ENCODE peak calls at places on chromosomes 11 and 22, in seven cellular contexts. E is tibial nerve, I is cardiac fibroblast, P is stomach, Q is psoas muscle, O is keratinocyte, U is hepatocyte. A is an unnamed sample.

GRCh38 chr11:121757480-121758125 is 304.8 kb upstream of the SORL1-AS1 start:
- DNase-seq in I (no peak), U (peak), Q (no peak), O (no peak), P (no peak), E (no peak), A (no peak)

GRCh38 chr11:134879341-134879740 is 467.3 kb upstream of the B3GAT1 start:
- DNase-seq in I (no peak), P (no peak), O (no peak), E (no peak), Q (no peak), U (no peak), A (no peak)

GRCh38 chr11:69359735-69360470 is 65.9 kb downstream of the MYEOV start:
- DNase-seq in P (no peak), Q (no peak), U (no peak), O (no peak), I (peak), E (no peak), A (no peak)

GRCh38 chr11:35293034-35293433 is 126.3 kb downstream of the SLC1A2 start:
- DNase-seq in O (no peak), U (no peak), E (no peak), Q (no peak), I (no peak), P (no peak), A (no peak)

GRCh38 chr11:9263840-9264380 is 1.2 kb downstream of the DENND5A start:
- DNase-seq in P (no peak), Q (no peak), I (peak), O (no peak), U (no peak), E (no peak), A (no peak)

GRCh38 chr11:120288021-120288420 is 37.1 kb upstream of the TLCD5 start:
- DNase-seq in P (no peak), I (no peak), Q (no peak), O (no peak), U (no peak), E (no peak), A (no peak)

GRCh38 chr11:31421840-31422239 is 52.2 kb downstream of the DNAJC24 start:
- DNase-seq in O (no peak), U (no peak), I (no peak), P (no peak), Q (no peak), E (no peak), A (no peak)

GRCh38 chr11:12724301-12725046 is 50.3 kb downstream of the TEAD1 start:
- DNase-seq in O (peak), Q (peak), P (peak), U (peak), E (peak), I (peak), A (peak)

GRCh38 chr11:86919557-86920210 is 35.5 kb downstream of the FZD4 start:
- DNase-seq in Q (no peak), O (no peak), U (peak), E (peak), I (peak), P (no peak), A (no peak)

GRCh38 chr11:75916882-75917281 is 101.9 kb downstream of the UVRAG start:
- DNase-seq in I (no peak), P (no peak), O (no peak), Q (no peak), E (no peak), U (no peak), A (no peak)

GRCh38 chr11:27358306-27358705 is 4.7 kb downstream of the CCDC34 start:
- DNase-seq in I (peak), O (no peak), U (no peak), P (no peak), Q (no peak), E (no peak), A (no peak)

GRCh38 chr11:20599424-20600346 is at the start of gene SLC6A5:
- DNase-seq in Q (peak), I (peak), U (peak), P (no peak), E (no peak), O (no peak), A (no peak)

GRCh38 chr11:75386912-75387311 is 12.4 kb upstream of the RPS3 start:
- DNase-seq in U (peak), P (no peak), I (no peak), Q (no peak), E (no peak), O (no peak), A (peak)

GRCh38 chr11:135001581-135001980 is 589.5 kb upstream of the B3GAT1 start:
- DNase-seq in U (no peak), O (no peak), Q (no peak), I (no peak), E (no peak), P (no peak), A (no peak)

GRCh38 chr11:44621140-44621681 is 55.7 kb downstream of the CD82 start:
- DNase-seq in Q (peak), I (peak), O (no peak), E (peak), P (peak), U (peak), A (peak)

GRCh38 chr11:111983187-111983986 is 41.8 kb upstream of the DLAT start:
- DNase-seq in P (peak), U (peak), Q (no peak), O (no peak), I (peak), E (no peak), A (peak)

GRCh38 chr11:15288801-15289342 is 174.1 kb downstream of the INSC start:
- DNase-seq in I (no peak), U (no peak), E (no peak), P (no peak), O (no peak), Q (no peak), A (no peak)

GRCh38 chr11:120128392-120129172 is 9.3 kb downstream of the TRIM29 start:
- DNase-seq in U (peak), P (no peak), I (peak), O (no peak), Q (peak), E (peak), A (peak)

GRCh38 chr11:1077033-1077416 is 2.4 kb downstream of the MUC2 start:
- DNase-seq in Q (peak), U (no peak), E (no peak), O (no peak), I (no peak), P (no peak), A (no peak)

GRCh38 chr11:102495161-102496042 is 35.1 kb downstream of the MMP7 start:
- DNase-seq in E (no peak), O (no peak), Q (no peak), I (peak), U (peak), P (no peak), A (peak)

GRCh38 chr11:111604392-111605009 is 2.3 kb downstream of the SIK2 start:
- DNase-seq in E (peak), I (peak), U (peak), P (no peak), Q (no peak), O (no peak), A (no peak)

GRCh38 chr11:67082071-67082791 is 25.6 kb downstream of the RHOD start:
- DNase-seq in P (no peak), Q (no peak), I (peak), U (peak), E (no peak), O (no peak), A (peak)

GRCh38 chr11:6469599-6469998 is 4.1 kb downstream of the TRIM3 start:
- DNase-seq in I (no peak), Q (no peak), U (no peak), E (no peak), O (no peak), P (no peak), A (no peak)

GRCh38 chr11:108796551-108796950 is 131.7 kb downstream of the DDX10 start:
- DNase-seq in O (no peak), E (no peak), U (no peak), I (no peak), P (no peak), Q (no peak), A (no peak)

GRCh38 chr11:32200448-32200847 is 109.6 kb downstream of the RCN1 start:
- DNase-seq in E (no peak), Q (no peak), I (no peak), U (no peak), P (no peak), O (no peak), A (no peak)

GRCh38 chr22:40216041-40216756 is 38.5 kb downstream of the TNRC6B start:
- DNase-seq in O (no peak), Q (no peak), I (no peak), P (peak), U (no peak), E (no peak), A (peak)

GRCh38 chr22:31653944-31654343 is 8.1 kb downstream of the PISD start:
- DNase-seq in O (no peak), Q (no peak), E (no peak), I (no peak), P (no peak), U (no peak), A (no peak)

GRCh38 chr11:70233034-70233433 is 29.9 kb downstream of the FADD start:
- DNase-seq in U (no peak), O (no peak), Q (no peak), P (no peak), I (no peak), E (no peak), A (no peak)

GRCh38 chr11:123166095-123166559 is 28.9 kb downstream of the CLMP start:
- DNase-seq in Q (no peak), I (peak), O (no peak), P (no peak), E (peak), U (peak), A (peak)

GRCh38 chr22:19537941-19538488 is 13.8 kb upstream of the CLDN5 start:
- DNase-seq in Q (no peak), I (no peak), O (no peak), P (no peak), E (no peak), U (no peak), A (no peak)

GRCh38 chr11:78350646-78351165 is 66.9 kb downstream of the GAB2 start:
- DNase-seq in Q (no peak), I (peak), E (peak), O (no peak), P (no peak), U (no peak), A (no peak)

GRCh38 chr11:78351979-78352731 is 65.5 kb downstream of the GAB2 start:
- DNase-seq in U (peak), O (no peak), E (no peak), Q (no peak), P (no peak), I (no peak), A (no peak)

GRCh38 chr11:78350101-78350645 is 67.4 kb downstream of the GAB2 start:
- DNase-seq in U (peak), P (no peak), I (peak), Q (no peak), O (no peak), E (no peak), A (peak)

GRCh38 chr11:78349614-78350013 is 68.0 kb downstream of the GAB2 start:
- DNase-seq in I (peak), U (no peak), E (no peak), Q (no peak), O (no peak), P (no peak), A (no peak)

GRCh38 chr11:78351193-78351592 is 66.4 kb downstream of the GAB2 start:
- DNase-seq in I (no peak), Q (no peak), P (no peak), O (no peak), U (no peak), E (no peak), A (no peak)
- H3K4me3 ChIP-seq in I (no peak), Q (peak), P (peak), O (no peak), U (no peak), E (no peak), A (peak)

DNA sequence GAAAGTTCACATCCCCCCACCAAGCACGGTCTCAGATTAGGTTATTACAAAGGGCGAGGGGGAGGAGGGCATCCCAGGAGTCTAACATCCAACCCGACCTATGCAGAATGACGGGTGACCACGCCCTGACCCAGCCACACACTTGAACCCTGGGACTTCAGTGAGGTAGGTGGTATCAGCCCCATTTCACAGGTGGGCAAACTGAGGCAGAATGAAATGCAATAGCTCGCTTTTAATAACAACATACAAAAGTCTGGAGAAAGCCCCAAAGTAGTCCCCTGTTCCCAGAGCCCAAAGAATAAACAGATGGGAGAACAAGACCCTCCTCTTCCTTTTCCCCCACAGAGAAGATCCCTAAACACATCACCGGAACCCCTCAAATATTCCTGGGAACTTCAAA is 31.9 kb downstream of the NUP50 start:
- DNase-seq in Q (no peak), E (no peak), P (no peak), I (no peak), U (no peak), O (no peak), A (no peak)
- TF ChIP-seq CTCF in Q (no peak), E (no peak), P (no peak), I (no peak), U (no peak), O (no peak), A (no peak)

GRCh38 chr11:117200813-117201515 is 1.8 kb downstream of the TAGLN start:
- DNase-seq in U (no peak), I (peak), O (no peak), E (no peak), Q (no peak), P (no peak), A (no peak)

GRCh38 chr11:117203069-117203407 is 3.9 kb downstream of the TAGLN start:
- DNase-seq in O (no peak), I (peak), E (no peak), P (no peak), Q (no peak), U (no peak), A (no peak)

GRCh38 chr11:117201906-117202305 is 2.7 kb downstream of the TAGLN start:
- DNase-seq in O (no peak), I (peak), P (no peak), E (no peak), Q (no peak), U (no peak), A (no peak)

GRCh38 chr11:117201516-117201866 is 2.3 kb downstream of the TAGLN start:
- DNase-seq in E (no peak), Q (no peak), I (no peak), U (no peak), O (no peak), P (no peak), A (no peak)

DNA sequence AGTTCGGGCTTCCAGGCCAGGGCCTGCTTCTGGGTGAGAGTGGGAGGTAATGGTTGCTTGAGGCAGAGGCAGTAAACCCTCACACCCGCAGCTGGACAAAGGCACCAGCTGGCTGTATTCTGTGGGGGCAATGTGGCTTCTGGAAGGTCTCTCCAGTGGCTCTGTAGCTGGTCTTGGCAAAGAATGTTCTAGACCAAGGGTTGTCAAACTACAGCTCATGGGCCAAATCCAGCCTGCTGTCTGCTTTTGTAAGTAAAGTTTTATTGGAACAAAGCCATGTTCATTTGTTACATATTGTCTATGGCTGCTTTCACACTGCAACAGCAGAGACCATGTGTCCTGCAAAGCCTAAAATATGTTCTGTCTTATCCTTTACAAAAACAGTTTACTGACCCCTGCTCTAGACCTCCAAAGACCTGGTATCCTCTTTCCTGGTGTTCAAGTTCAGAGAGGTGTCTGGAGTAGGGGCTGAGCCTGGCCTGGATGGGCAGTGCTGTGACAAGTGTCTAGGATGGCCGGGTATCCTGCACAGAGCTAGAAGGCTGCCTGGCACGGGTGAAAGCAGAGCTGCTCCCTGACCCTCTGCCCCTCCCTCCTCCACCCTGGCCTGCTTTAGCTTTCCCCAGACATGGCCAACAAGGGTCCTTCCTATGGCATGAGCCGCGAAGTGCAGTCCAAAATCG is 3.4 kb downstream of the TAGLN start:
- DNase-seq in E (no peak), Q (no peak), O (no peak), U (no peak), I (peak), P (no peak), A (no peak)
- H3K4me3 ChIP-seq in E (peak), Q (peak), O (no peak), U (no peak), I (peak), P (peak), A (peak)

DNA sequence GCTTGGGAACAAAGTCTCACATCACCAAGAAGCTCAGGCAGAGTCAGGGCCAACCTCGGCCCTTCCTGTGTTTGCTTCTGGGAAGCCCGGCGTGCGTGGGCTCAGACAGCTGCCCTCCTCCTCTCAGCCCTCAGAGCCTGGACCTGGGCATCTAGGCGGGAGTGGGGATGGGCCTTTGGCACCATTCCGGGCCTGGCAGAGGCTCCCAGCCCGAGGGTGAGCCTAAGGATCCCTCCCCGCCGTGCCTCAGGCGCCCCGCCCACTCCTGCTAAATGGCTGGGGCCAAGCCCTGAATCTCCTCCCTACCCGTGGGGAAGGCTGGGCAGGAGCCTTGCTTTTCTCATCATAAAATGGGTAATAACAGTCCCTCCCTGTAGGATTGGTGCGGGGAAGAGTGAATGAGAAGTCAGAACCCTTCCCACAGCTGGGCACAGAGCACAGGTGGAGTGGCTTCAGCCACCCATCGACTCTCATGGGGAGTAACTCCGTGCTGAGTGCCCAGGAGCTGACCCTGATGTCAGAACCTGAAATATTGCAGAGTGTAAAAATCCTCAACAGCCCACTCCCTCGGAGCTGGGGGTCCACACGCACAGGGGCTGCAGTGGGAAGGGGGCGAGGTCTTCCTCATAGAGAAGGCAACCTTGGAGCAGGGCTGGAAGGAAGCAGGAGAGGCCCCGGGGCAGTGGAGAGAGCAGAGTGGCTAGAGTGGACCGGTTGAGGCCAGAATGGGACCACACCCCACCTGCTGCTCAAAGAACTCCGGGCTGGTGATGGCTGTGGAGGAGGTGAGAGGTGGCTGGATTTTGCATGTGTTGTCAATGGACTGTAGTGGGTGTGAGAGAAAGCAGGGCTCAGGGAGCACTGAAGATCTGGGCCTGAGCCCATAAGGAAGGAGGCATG is 18.8 kb upstream of the CDKN1C start:
- DNase-seq in E (no peak), U (peak), Q (no peak), I (no peak), P (peak), O (no peak), A (peak)
- TF ChIP-seq CTCF in E (no peak), U (no peak), Q (no peak), I (no peak), P (no peak), O (no peak), A (peak)

GRCh38 chr11:72823105-72823804 is 9.0 kb downstream of the ATG16L2 start:
- DNase-seq in I (no peak), E (no peak), U (no peak), O (no peak), P (no peak), Q (no peak), A (no peak)
- H3K4me3 ChIP-seq in I (no peak), E (no peak), U (no peak), O (no peak), P (no peak), Q (no peak), A (no peak)